ENCODE peak calls at places on chromosomes 3 and 15, in nine cellular contexts. F, I, O, J, H, G, X, T and R are unnamed samples.

GRCh38 chr15:101652098-101652782 is at the start of gene TM2D3:
- DNase-seq in I (peak; percentile 92), G (peak; percentile 90), T (peak; percentile 87), X (peak; percentile 74), O (peak; percentile 96), F (peak; percentile 96), H (peak; percentile 94), J (peak; percentile 97), R (peak; percentile 91)

GRCh38 chr3:128495435-128495970 is 2.5 kb upstream of the GATA2 start:
- DNase-seq in G (no peak), T (no peak), H (no peak), J (no peak), X (no peak), I (no peak), F (peak; percentile 42), O (no peak), R (no peak)

GRCh38 chr15:47516576-47517371 is 200.5 kb upstream of the SEMA6D start:
- DNase-seq in G (peak; percentile 49), I (no peak), F (no peak), H (peak; percentile 32), O (no peak), T (no peak), X (no peak), J (no peak), R (no peak)

GRCh38 chr15:101187820-101188516 is 63.9 kb downstream of the CHSY1 start:
- DNase-seq in I (peak; percentile 81), X (no peak), O (no peak), T (no peak), H (peak; percentile 95), F (no peak), G (no peak), J (no peak), R (no peak)

GRCh38 chr3:54659347-54659746 is 268.5 kb downstream of the LRTM1 start:
- DNase-seq in H (no peak), G (no peak), O (no peak), J (no peak), X (no peak), F (no peak), T (no peak), I (no peak), R (no peak)

GRCh38 chr15:48040166-48040817 is 80.5 kb upstream of the SLC24A5 start:
- DNase-seq in G (no peak), I (no peak), X (no peak), O (no peak), H (peak; percentile 26), J (no peak), F (no peak), T (no peak), R (peak; percentile 40)

GRCh38 chr15:98719169-98719515 is 70.8 kb downstream of the IGF1R start:
- DNase-seq in J (no peak), O (no peak), H (peak; percentile 11), I (no peak), X (no peak), G (no peak), T (no peak), F (no peak), R (no peak)

GRCh38 chr15:39315200-39315599 is 265.7 kb upstream of the THBS1 start:
- DNase-seq in T (no peak), G (peak; percentile 48), O (no peak), J (no peak), F (no peak), H (no peak), X (no peak), I (no peak), R (no peak)

GRCh38 chr15:77118787-77119410 is 48.0 kb upstream of the TSPAN3 start:
- DNase-seq in I (peak; percentile 60), X (no peak), H (peak; percentile 89), G (peak; percentile 68), F (no peak), J (no peak), T (peak; percentile 41), O (peak; percentile 64), R (peak; percentile 38)

GRCh38 chr3:159616234-159616825 is 372.3 kb upstream of the IL12A start:
- DNase-seq in X (no peak), O (peak; percentile 34), G (peak; percentile 78), T (no peak), I (peak; percentile 43), H (peak; percentile 64), J (no peak), F (no peak), R (peak; percentile 44)

GRCh38 chr15:96321422-96322391 is 8.8 kb upstream of the NR2F2 start:
- DNase-seq in J (peak; percentile 57), O (no peak), T (no peak), H (peak; percentile 21), X (no peak), F (peak; percentile 72), I (peak; percentile 23), G (peak; percentile 16), R (no peak)

DNA sequence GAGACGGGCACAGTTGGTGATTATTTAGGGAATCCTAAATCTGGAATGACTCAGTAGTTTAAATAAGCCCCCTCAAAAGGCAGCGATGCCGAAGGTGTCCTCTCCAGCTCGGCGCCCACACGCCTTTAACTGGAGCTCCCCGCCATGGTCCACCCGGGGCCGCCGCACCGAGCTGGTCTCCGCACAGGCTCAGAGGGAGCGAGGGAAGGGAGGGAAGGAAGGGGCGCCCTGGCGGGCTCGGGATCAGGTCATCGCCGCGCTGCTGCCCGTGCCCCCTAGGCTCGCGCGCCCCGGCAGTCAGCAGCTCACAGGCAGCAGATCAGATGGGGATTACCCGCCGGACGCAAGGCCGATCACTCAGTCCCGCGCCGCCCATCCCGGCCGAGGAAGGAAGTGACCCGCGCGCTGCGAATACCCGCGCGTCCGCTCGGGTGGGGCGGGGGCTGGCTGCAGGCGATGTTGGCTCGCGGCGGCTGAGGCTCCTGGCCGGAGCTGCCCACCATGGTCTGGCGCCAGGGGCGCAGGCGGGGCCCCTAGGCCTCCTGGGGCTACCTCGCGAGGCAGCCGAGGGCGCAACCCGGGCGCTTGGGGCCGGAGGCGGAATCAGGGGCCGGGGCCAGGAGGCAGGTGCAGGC is 318.0 kb downstream of the FGF12 start:
- DNase-seq in H (peak; percentile 44), G (no peak), I (peak; percentile 49), O (peak; percentile 40), X (no peak), F (peak; percentile 64), J (peak; percentile 65), T (no peak), R (peak; percentile 64)
- H3K4me3 ChIP-seq in H (peak overlapping the region; percentile 55), G (peak overlapping the region; percentile 50), I (peak overlapping the region; percentile 70), O (peak overlapping the region; percentile 70), X (peak overlapping the region; percentile 62), F (peak overlapping the region; percentile 55), J (peak overlapping the region; percentile 70), T (peak overlapping the region; percentile 58), R (peak overlapping the region; percentile 62)

GRCh38 chr3:16692486-16693378 is 87.5 kb upstream of the DAZL start:
- DNase-seq in T (no peak), G (no peak), X (no peak), F (no peak), I (no peak), O (no peak), H (no peak), J (no peak), R (no peak)

GRCh38 chr3:16686679-16687078 is 81.5 kb upstream of the DAZL start:
- DNase-seq in J (no peak), O (no peak), G (no peak), I (no peak), F (no peak), X (no peak), T (no peak), H (no peak), R (no peak)

DNA sequence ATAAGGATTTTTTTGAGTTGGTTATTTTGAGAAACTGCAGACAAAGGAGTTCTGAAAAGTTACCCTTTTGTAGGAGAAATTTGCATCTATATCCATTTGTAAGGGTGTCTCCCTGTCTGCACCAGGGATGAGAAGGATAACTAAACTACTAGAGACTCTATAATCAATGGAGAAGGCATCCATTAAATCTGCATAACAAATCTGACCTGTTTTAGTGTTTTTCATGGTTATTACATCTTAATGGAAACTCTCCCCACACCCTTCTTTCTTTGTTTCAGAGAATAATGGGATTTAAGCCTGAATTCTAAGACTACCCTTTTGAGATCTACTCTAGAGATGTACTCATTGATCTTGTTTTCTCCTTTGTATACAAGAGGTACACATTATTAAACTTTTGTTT is 82.0 kb upstream of the DAZL start:
- DNase-seq in T (no peak), H (no peak), X (no peak), O (no peak), J (no peak), F (no peak), I (no peak), G (no peak), R (no peak)
- H3K9me3 ChIP-seq in T (no peaks in the 10 kb centered on the region), H (no peaks in the 10 kb centered on the region), X (no peaks in the 10 kb centered on the region), O (no peaks in the 10 kb centered on the region), J (no peaks in the 10 kb centered on the region), F (no peaks in the 10 kb centered on the region), I (no peaks in the 10 kb centered on the region), G (no peaks in the 10 kb centered on the region), R (no peaks in the 10 kb centered on the region)

GRCh38 chr3:131233900-131234667 is 147.5 kb upstream of the NUDT16 start:
- DNase-seq in X (no peak), H (no peak), F (no peak), O (no peak), G (no peak), T (no peak), I (no peak), J (no peak), R (no peak)

GRCh38 chr3:131228522-131228921 is 153.1 kb upstream of the NUDT16 start:
- DNase-seq in I (no peak), T (no peak), J (no peak), X (no peak), H (no peak), G (no peak), O (no peak), F (no peak), R (no peak)

GRCh38 chr3:131232711-131233267 is 148.8 kb upstream of the NUDT16 start:
- DNase-seq in O (no peak), T (no peak), X (no peak), H (no peak), F (no peak), G (no peak), I (no peak), J (no peak), R (no peak)

GRCh38 chr3:131231710-131232348 is 149.7 kb upstream of the NUDT16 start:
- DNase-seq in X (no peak), T (no peak), J (no peak), H (no peak), F (no peak), I (no peak), G (peak; percentile 49), O (no peak), R (no peak)
- TF ChIP-seq CTCF in X (no peak), T (no peak), J (no peak), H (no peak), F (no peak), I (no peak), G (peak; percentile 41), O (no peak), R (no peak)

DNA sequence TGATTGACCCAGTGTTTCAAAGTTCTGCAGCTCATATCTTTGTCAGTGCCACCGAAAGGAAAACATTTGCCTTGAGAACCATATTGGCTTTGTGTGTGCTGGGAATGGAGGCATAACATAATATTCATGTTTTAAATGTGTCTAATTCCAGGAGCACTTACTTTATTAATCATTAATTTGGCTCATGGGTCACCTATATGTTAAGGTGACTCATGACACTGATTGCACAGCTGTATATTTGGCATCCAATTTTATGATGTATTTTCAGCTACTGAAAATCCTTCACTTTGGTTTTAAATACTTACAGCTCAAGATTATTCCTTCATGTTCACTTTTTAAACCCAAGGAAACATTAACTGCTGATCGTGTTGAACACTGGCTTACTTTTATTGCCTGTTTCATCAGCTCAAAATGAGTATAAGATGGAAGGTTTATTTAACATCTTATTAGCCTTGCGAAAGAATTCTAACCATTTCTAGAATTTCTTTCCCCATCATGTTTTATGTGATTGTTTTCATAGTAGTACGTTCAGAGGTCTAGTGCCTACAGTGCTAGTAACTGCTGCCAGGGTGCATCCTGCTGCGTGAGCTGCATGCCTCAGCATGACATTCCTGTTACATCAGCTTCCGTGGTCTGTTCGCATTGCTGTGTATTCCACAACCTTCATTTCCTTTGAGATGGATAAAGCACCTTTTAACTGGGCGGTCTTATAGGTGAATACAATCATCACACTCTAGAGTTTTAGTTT is 63.7 kb downstream of the LRCH3 start:
- DNase-seq in H (peak; percentile 86), I (no peak), O (no peak), F (no peak), J (no peak), T (no peak), X (no peak), G (peak; percentile 3), R (no peak)
- H3K4me3 ChIP-seq in H (no peak overlapping the region), I (no peak overlapping the region), O (no peak overlapping the region), F (no peak overlapping the region), J (no peak overlapping the region), T (no peak overlapping the region), X (no peak overlapping the region), G (no peak overlapping the region), R (no peak overlapping the region)